ENCODE peak calls at places on chromosomes 11 and 22, in five cellular contexts. B, W, S, F and K are unnamed samples. For H3K4me1, the result is how much of the 10 kb centered on the place peaks cover.

GRCh38 chr22:39738746-39739145 is 154.8 kb downstream of the ENTHD1 start:
- DNase-seq in S (no peak), F (no peak), B (no peak), W (no peak), K (no peak)

GRCh38 chr11:108931168-108931567 is 266.3 kb downstream of the DDX10 start:
- DNase-seq in W (no peak), F (no peak), B (no peak), S (no peak), K (no peak)

GRCh38 chr11:64559351-64560138 is 31.5 kb upstream of the SLC22A12 start:
- DNase-seq in S (no peak), F (no peak), B (no peak), W (no peak), K (no peak)

GRCh38 chr11:2207773-2208621 is 36.4 kb upstream of the TH start:
- DNase-seq in W (no peak), S (no peak), F (no peak), B (no peak), K (no peak)

GRCh38 chr11:119933584-119933983 is 204.3 kb downstream of the TRIM29 start:
- DNase-seq in B (no peak), F (no peak), W (no peak), S (no peak), K (no peak)

GRCh38 chr11:81655351-81655750 is 1078.3 kb downstream of the FAM181B start:
- DNase-seq in F (no peak), B (no peak), W (no peak), S (no peak), K (no peak)

GRCh38 chr11:2942872-2943710 is 13.9 kb upstream of the PHLDA2 start:
- DNase-seq in S (no peak), B (no peak), W (no peak), F (no peak), K (no peak)

GRCh38 chr11:131928992-131929391 is 558.6 kb downstream of the NTM start:
- DNase-seq in F (no peak), S (no peak), W (no peak), B (no peak), K (no peak)

GRCh38 chr11:86620796-86621575 is 51.4 kb downstream of the ME3 start:
- DNase-seq in S (no peak), W (no peak), F (no peak), B (no peak), K (peak)

GRCh38 chr22:29480512-29481264 is 670 bp downstream of the NEFH start:
- DNase-seq in W (peak), F (no peak), B (no peak), S (no peak), K (peak)

GRCh38 chr11:99325807-99326206 is 305.1 kb downstream of the CNTN5 start:
- DNase-seq in S (peak), W (no peak), F (peak), B (peak), K (no peak)

GRCh38 chr11:33622231-33622630 is 78.4 kb downstream of the C11orf91 start:
- DNase-seq in S (no peak), B (no peak), W (no peak), F (no peak), K (no peak)

GRCh38 chr11:2259466-2259830 is 10.9 kb downstream of the ASCL2 start:
- DNase-seq in F (no peak), S (no peak), B (no peak), W (no peak), K (no peak)

GRCh38 chr11:118622376-118623290 is 15.2 kb downstream of the PHLDB1 start:
- DNase-seq in W (no peak), B (peak), S (no peak), F (no peak), K (peak)

GRCh38 chr22:25564320-25564978 is at the start of gene GRK3:
- DNase-seq in W (peak), F (peak), B (peak), S (no peak), K (peak)

GRCh38 chr22:37505989-37506388 is 13.2 kb downstream of the CARD10 start:
- DNase-seq in S (no peak), B (no peak), F (no peak), W (no peak), K (no peak)

GRCh38 chr11:69658606-69659450 is 16.3 kb downstream of the LTO1 start:
- DNase-seq in F (no peak), S (peak), W (no peak), B (no peak), K (no peak)

GRCh38 chr11:123474994-123475393 is 44.9 kb downstream of the GRAMD1B start:
- DNase-seq in S (no peak), W (no peak), B (no peak), F (no peak), K (peak)

GRCh38 chr11:71251761-71252433 is 480 bp downstream of the SHANK2 start:
- DNase-seq in S (no peak), F (no peak), B (peak), W (peak), K (no peak)

GRCh38 chr22:19974233-19974861 is 32.7 kb upstream of the TXNRD2 start:
- DNase-seq in W (peak), S (peak), B (peak), F (peak), K (peak)

GRCh38 chr11:117002639-117003305 is 95.5 kb downstream of the SIK3 start:
- DNase-seq in B (no peak), S (no peak), F (no peak), W (no peak), K (no peak)

GRCh38 chr22:39212721-39213376 is 31.9 kb downstream of the PDGFB start:
- DNase-seq in B (peak), S (peak), F (no peak), W (peak), K (no peak)

GRCh38 chr22:38766076-38766777 is 10.4 kb upstream of the SUN2 start:
- DNase-seq in F (peak), B (peak), S (peak), W (peak), K (peak)

GRCh38 chr11:108122166-108122628 is 830 bp downstream of the ACAT1 start:
- DNase-seq in W (no peak), S (no peak), F (no peak), B (no peak), K (no peak)

GRCh38 chr11:121293276-121293569 is 652 bp downstream of the SC5D start:
- DNase-seq in F (no peak), S (peak), B (no peak), W (no peak), K (peak)
- H3K4me1 ChIP-seq in F (under half), S (under half), B (under half), W (under half), K (under half)

DNA sequence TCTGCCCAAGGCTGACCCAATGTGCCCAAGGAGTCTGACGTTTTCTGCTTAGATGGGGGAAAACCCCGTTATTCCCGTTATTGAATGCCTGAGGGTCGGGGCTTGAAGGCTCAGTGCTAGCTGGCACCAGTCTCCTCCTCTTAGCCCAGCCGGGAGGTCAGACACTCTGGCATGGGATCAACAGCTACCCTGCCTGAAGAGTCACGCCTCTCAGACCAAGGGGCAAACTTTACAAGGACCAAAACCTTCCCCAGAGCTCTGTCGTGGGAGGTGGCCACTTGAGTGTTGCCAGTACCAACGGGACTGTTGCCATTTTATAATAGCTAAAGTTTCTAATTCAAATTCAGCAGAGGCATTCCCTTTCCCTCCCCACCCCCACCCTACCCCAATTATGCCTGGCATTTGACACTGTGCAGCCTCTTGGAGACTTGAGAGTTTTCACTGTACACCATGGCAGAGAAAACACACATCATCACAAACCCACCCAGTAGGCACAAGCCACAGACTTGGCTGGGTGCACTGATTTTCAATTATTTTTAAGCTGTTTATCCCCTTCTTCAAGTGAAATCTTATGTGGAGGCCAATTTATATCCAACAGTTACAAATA is 137.4 kb upstream of the SYT13 start:
- DNase-seq in B (no peak), W (no peak), F (no peak), S (no peak), K (no peak)
- TF ChIP-seq JUN in B (no peak), W (no peak), F (no peak), S (no peak), K (no peak)

GRCh38 chr11:843086-843704 is 543 bp downstream of the TSPAN4 start:
- DNase-seq in S (no peak), W (peak), F (no peak), B (no peak), K (peak)

GRCh38 chr11:839875-840617 is 2.3 kb downstream of the POLR2L start:
- DNase-seq in W (no peak), B (no peak), S (no peak), F (no peak), K (no peak)

GRCh38 chr11:841981-842369 is 354 bp downstream of the POLR2L start:
- DNase-seq in F (no peak), B (no peak), W (no peak), S (no peak), K (no peak)

GRCh38 chr11:843818-844692 is 1.4 kb downstream of the TSPAN4 start:
- DNase-seq in S (peak), W (peak), B (peak), F (peak), K (peak)

DNA sequence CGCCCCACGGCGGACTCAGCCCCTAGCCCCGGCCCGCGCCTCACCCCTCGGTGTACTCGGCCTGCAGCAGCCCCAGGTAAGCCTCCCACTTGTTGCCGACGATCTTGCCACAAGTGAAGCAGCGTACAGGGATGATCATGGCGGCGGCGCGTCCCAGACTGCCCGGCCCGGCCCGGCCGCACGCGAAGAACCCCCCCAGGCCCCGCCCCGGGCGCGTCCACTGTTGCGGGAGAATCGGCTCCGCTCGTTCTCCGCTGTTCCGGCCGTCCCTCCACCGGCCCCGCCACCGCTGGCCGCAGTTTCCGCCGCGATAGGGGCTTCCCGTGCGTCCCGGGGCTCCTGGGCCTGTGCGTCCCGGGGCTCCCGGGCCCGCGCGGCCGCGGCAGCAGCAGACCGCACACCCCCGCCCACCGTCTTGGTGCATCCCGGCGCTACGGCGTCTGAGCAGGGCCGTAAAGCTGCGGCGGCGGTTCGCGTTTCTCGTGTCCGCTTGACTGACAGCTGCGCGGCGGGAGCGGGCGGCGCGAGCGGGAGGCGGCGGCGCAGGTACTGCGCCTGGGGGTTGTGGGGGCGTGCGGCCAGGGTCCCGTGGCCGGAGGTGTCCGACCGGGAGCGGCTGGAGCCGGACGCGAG is at the start of the genes POLR2L and TSPAN4:
- DNase-seq in W (peak), S (peak), F (no peak), B (no peak), K (peak)
- TF ChIP-seq POLR2A in W (peak), S (peak), F (no peak), B (peak), K (peak)

DNA sequence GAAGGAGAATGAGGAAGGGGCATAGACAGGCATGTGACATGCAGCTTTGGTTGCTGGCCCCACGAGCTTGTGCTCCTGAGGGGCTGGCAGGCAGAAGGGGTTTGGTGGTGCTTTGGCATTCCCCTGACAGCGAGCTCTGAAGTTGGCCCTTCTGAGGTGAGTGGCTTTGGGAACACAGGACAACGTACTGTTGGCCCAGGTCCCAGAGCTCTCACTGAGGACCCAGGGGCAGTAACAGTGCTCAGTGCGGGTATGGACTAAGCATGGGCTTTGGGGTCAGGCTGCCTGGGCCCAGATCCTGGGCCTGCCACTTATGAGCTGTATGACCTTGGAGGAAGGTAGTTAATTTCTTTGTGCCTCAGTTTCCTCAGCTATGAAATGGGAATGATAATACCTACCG is 46.6 kb downstream of the IRAG1 start:
- DNase-seq in S (no peak), B (no peak), W (no peak), F (no peak), K (no peak)
- H3K4me1 ChIP-seq in S (under half), B (under half), W (under half), F (under half), K (under half)

DNA sequence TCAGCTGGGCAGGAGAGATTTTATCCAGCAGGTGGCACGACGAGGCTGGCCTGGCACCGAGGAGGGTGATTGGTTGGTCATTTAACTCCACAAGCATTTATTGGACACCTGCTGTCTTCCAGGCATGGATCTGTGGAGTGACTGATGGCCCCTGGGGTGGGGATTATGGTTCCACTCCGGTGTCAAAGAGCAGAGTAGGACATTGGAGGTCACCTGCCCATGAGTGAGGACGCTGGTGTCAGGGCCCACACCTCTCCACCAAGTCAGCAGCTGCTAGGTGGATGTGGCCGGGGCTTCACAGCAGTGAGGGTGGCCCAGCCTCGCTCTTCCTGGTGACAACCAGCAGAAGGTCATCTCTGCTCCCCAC is 428.5 kb downstream of the TBC1D22A start:
- DNase-seq in B (no peak), W (no peak), F (no peak), S (no peak), K (no peak)
- TF ChIP-seq JUN in B (no peak), W (no peak), F (no peak), S (no peak), K (no peak)

DNA sequence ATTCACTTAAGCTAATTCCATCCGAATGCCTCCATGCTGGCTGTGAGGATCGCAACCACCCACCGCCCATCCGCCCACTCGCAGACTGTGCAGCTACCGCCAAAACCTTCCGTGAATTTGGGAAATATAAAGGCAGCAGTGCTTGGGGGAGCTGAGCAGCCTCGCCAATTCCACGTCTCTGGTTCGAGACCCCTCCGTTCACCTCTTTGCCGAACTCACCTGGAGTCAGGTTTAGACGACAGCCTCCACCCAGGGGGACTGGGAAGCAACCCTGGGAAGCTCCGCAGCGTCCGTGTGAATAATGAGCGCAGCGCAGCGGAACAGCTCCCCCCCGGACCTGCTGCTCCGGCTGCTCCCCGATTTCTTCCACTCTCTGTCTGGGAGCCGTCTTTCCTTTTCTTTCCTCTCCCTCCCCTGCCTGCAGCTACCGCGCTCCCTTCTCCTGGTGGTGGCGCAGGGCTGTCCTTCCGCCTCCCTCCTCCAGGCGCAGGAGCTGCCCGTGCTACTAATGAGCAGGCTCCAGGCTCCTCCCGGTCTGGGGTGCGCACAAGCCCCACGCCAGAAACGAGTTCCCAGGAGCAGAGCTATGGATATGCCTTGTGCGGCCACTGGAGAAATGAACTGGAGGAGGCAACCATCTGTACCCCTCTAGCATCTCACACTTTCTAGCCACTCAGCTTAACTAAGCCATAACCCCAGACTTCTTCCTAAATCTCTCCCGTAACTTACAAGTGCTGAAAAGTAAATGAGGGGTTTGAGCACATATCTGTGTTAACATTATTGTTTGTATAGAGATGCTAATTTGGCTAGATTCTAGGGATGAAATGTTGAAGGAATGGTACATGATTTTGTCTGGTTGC is 107.3 kb downstream of the XKR3 start:
- DNase-seq in S (no peak), B (no peak), F (no peak), W (no peak), K (no peak)
- TF ChIP-seq POLR2A in S (no peak), B (no peak), F (no peak), W (no peak), K (no peak)